ENCODE peak calls at places on chromosomes 12 and 14, in eight cellular contexts. S, Y, T, A, W, Z, R and Q are unnamed samples. For H3K36me3, the result is how much of the 10 kb centered on the place peaks cover.

GRCh38 chr12:42589465-42590323 is at the start of gene PRICKLE1:
- DNase-seq in S (no peak), Y (peak), T (peak), A (peak), W (no peak), Z (peak), R (no peak), Q (no peak)

GRCh38 chr14:99654235-99655000 is 9.5 kb downstream of the HHIPL1 start:
- DNase-seq in S (no peak), Y (peak), T (peak), A (peak), W (no peak), Z (peak), R (peak), Q (peak)

GRCh38 chr14:103737432-103738045 is 21.9 kb downstream of the ZFYVE21 start:
- DNase-seq in S (no peak), Y (no peak), T (peak), A (no peak), W (no peak), Z (no peak), R (no peak), Q (no peak)

GRCh38 chr12:98543701-98544100 is 28.3 kb downstream of the TMPO start:
- DNase-seq in S (no peak), Y (no peak), T (no peak), A (no peak), W (no peak), Z (no peak), R (no peak), Q (no peak)

GRCh38 chr12:68358532-68359485 is 26.6 kb upstream of the MDM1 start:
- DNase-seq in S (peak), Y (peak), T (no peak), A (peak), W (peak), Z (peak), R (peak), Q (peak)

GRCh38 chr12:30764251-30764650 is 9.5 kb upstream of the CAPRIN2 start:
- DNase-seq in S (no peak), Y (no peak), T (no peak), A (no peak), W (no peak), Z (no peak), R (no peak), Q (no peak)

GRCh38 chr12:111406474-111407370 is 999 bp downstream of the SH2B3 start:
- DNase-seq in S (no peak), Y (no peak), T (peak), A (peak), W (no peak), Z (no peak), R (peak), Q (no peak)

GRCh38 chr12:84627582-84627981 is 285.0 kb downstream of the SLC6A15 start:
- DNase-seq in S (no peak), Y (no peak), T (peak), A (no peak), W (no peak), Z (no peak), R (no peak), Q (no peak)

GRCh38 chr14:101109347-101109638 is 205.8 kb upstream of the RTL1 start:
- DNase-seq in S (no peak), Y (no peak), T (no peak), A (no peak), W (no peak), Z (no peak), R (no peak), Q (no peak)

GRCh38 chr12:106245767-106246166 is 2.1 kb downstream of the CKAP4 start:
- DNase-seq in S (peak), Y (peak), T (peak), A (peak), W (no peak), Z (no peak), R (peak), Q (peak)

GRCh38 chr14:44988694-44989093 is 26.7 kb downstream of the TOGARAM1 start:
- DNase-seq in S (no peak), Y (no peak), T (no peak), A (no peak), W (no peak), Z (no peak), R (no peak), Q (no peak)

GRCh38 chr14:59098377-59098776 is 90.1 kb upstream of the DAAM1 start:
- DNase-seq in S (no peak), Y (no peak), T (no peak), A (no peak), W (no peak), Z (no peak), R (no peak), Q (no peak)

GRCh38 chr12:132775502-132776233 is 14.0 kb upstream of the ANKLE2 start:
- DNase-seq in S (no peak), Y (no peak), T (peak), A (no peak), W (no peak), Z (no peak), R (no peak), Q (no peak)
- H3K36me3 ChIP-seq in S (half or more), Y (under half), T (half or more), A (half or more), W (under half), Z (half or more), R (under half), Q (under half)

GRCh38 chr12:48929551-48929950 is 4.3 kb upstream of the FKBP11 start:
- DNase-seq in S (no peak), Y (no peak), T (no peak), A (no peak), W (no peak), Z (no peak), R (no peak), Q (no peak)
- H3K36me3 ChIP-seq in S (under half), Y (under half), T (half or more), A (under half), W (under half), Z (under half), R (under half), Q (under half)

GRCh38 chr12:104374071-104374470 is 70.5 kb downstream of the EID3 start:
- DNase-seq in S (no peak), Y (no peak), T (no peak), A (no peak), W (no peak), Z (no peak), R (no peak), Q (no peak)

GRCh38 chr12:104374806-104375205 is 71.3 kb downstream of the EID3 start:
- DNase-seq in S (no peak), Y (no peak), T (no peak), A (no peak), W (no peak), Z (no peak), R (no peak), Q (no peak)

GRCh38 chr12:104378427-104378826 is 74.9 kb downstream of the EID3 start:
- DNase-seq in S (no peak), Y (no peak), T (no peak), A (no peak), W (no peak), Z (no peak), R (no peak), Q (no peak)

GRCh38 chr12:104377507-104377812 is 73.9 kb downstream of the EID3 start:
- DNase-seq in S (no peak), Y (no peak), T (no peak), A (no peak), W (no peak), Z (no peak), R (no peak), Q (no peak)

GRCh38 chr12:104376650-104377506 is 73.3 kb downstream of the EID3 start:
- DNase-seq in S (no peak), Y (no peak), T (no peak), A (no peak), W (no peak), Z (no peak), R (no peak), Q (no peak)
- H3K36me3 ChIP-seq in S (under half), Y (under half), T (under half), A (under half), W (under half), Z (under half), R (under half), Q (under half)

DNA sequence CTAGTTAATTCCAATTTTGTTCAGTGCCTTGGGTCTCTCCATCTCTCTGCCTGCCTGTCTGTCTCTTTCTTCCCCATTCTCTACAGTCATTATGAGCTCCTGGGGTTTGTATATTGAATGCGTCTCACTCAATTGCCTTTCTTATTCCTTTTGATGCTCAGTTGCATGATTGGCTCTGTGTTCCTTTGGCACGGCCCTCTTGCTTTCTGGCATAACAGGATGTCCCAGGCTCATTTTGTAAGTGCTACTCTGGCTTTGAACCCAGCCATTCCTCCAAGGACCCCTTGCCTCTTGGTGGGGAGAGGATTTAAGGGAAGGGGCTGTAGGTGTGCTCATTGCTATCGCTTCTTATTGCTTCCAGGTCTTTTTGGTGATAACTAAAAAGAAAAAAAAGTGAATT is 35.6 kb downstream of the ZNF664 start:
- DNase-seq in S (no peak), Y (no peak), T (no peak), A (no peak), W (no peak), Z (no peak), R (no peak), Q (no peak)
- H3K36me3 ChIP-seq in S (under half), Y (under half), T (under half), A (under half), W (under half), Z (under half), R (under half), Q (under half)

DNA sequence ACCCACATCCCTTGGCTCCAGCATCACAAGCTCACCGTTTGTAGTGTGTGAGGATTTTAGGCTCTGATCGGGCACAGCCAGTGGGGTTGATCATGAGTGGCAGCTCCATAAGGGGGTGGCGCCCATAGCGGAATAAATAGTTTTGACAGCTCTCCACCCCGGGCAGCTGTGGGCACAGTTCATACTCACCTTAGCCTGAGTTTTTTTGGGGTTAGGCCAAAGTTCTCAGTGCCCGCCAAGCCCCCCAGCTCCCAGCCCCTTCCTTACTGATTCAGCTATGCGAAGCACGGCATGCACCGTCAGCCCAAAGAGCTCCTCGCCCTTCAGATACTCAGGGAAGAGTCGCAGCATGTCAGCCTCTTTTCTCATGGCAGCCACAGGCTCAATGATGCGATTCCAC is 6.0 kb upstream of the PRKAG1 start:
- DNase-seq in S (no peak), Y (peak), T (no peak), A (no peak), W (no peak), Z (no peak), R (no peak), Q (no peak)
- H3K36me3 ChIP-seq in S (half or more), Y (under half), T (half or more), A (half or more), W (under half), Z (under half), R (under half), Q (under half)

DNA sequence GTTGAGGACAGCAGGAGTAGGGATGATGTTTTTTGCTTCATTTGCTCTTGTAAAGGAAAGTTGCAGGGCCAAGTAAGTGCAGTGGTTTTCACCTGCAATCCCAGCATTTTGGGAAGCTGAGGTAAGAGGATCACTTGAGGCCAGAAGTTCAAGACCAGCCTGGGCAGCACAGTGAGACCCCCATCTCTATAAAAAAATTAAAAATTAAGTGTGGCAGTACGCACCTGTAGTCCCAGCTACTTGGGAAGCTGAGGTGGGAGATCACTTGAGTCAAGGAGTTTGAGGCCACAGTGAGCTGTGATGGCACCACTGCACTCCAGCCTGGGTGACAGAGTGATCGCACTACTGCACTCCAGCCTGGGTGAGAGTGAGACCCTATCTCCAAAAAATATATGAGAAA is 10.8 kb downstream of the DPF3 start:
- DNase-seq in S (no peak), Y (no peak), T (no peak), A (no peak), W (no peak), Z (no peak), R (no peak), Q (no peak)
- H3K36me3 ChIP-seq in S (under half), Y (under half), T (under half), A (under half), W (under half), Z (under half), R (under half), Q (under half)

DNA sequence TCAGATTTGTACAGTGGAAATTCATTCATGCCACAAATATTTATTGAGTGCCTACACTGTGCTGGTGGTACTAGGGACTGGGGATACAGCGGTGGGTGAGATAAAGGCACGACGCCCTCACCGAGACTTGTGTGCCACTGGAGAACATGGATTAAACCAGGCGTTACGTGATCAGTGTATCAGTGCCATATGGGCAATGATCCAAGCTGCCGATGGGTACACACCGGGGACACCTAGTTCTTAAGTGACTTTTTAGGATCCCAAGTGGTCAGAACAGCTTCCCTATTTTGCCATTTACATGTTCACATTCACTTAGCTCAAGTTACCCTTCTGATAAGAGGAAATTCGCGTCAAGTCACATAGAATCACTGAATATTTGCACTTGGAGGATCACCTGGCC is 236.7 kb downstream of the CACNA1C start:
- DNase-seq in S (no peak), Y (no peak), T (no peak), A (no peak), W (no peak), Z (no peak), R (no peak), Q (no peak)
- H3K36me3 ChIP-seq in S (under half), Y (under half), T (under half), A (under half), W (under half), Z (under half), R (under half), Q (under half)

GRCh38 chr12:109244043-109244442 is 65.0 kb downstream of the FOXN4 start:
- DNase-seq in S (no peak), Y (no peak), T (no peak), A (no peak), W (no peak), Z (no peak), R (no peak), Q (no peak)
- H3K36me3 ChIP-seq in S (half or more), Y (under half), T (half or more), A (half or more), W (under half), Z (under half), R (under half), Q (under half)

GRCh38 chr14:61701946-61702345 is 6.6 kb downstream of the HIF1A start:
- DNase-seq in S (no peak), Y (no peak), T (no peak), A (no peak), W (no peak), Z (no peak), R (no peak), Q (no peak)
- H3K36me3 ChIP-seq in S (under half), Y (under half), T (under half), A (under half), W (under half), Z (under half), R (under half), Q (under half)